ENCODE peak calls at places on chromosomes 5 and 9, in four cellular contexts. R is upper lobe of right lung, Q is uterus, V is HAP-1. D is an unnamed sample. For H3K4me1, the result is how much of the 10 kb centered on the place peaks cover.

GRCh38 chr5:36202521-36202961 is 39.2 kb downstream of the NADK2 start:
- DNase-seq in R (no peak), Q (no peak), V (no peak), D (peak)

GRCh38 chr5:15499528-15500325 is at the start of gene FBXL7:
- DNase-seq in R (peak), Q (peak), V (peak), D (peak)

GRCh38 chr5:120304653-120305052 is 159.4 kb upstream of the PRR16 start:
- DNase-seq in R (no peak), Q (no peak), V (no peak), D (peak)

GRCh38 chr9:134348404-134349155 is 22.3 kb downstream of the RXRA start:
- DNase-seq in R (no peak), Q (no peak), V (no peak), D (no peak)

GRCh38 chr5:35436441-35437057 is 181.1 kb upstream of the SPEF2 start:
- DNase-seq in R (no peak), Q (no peak), V (peak), D (peak)

GRCh38 chr5:31983851-31984250 is 190.3 kb downstream of the GOLPH3 start:
- DNase-seq in R (no peak), Q (no peak), V (no peak), D (no peak)

GRCh38 chr5:97547999-97548797 is 365.2 kb upstream of the RIOK2 start:
- DNase-seq in R (no peak), Q (no peak), V (no peak), D (peak)

GRCh38 chr9:108698801-108699200 is 157.0 kb downstream of the ACTL7B start:
- DNase-seq in R (no peak), Q (no peak), V (no peak), D (no peak)

GRCh38 chr9:134676886-134677285 is 35.3 kb downstream of the COL5A1 start:
- DNase-seq in R (peak), Q (no peak), V (no peak), D (no peak)

GRCh38 chr5:139561655-139562451 is 714 bp downstream of the UBE2D2 start:
- DNase-seq in R (peak), Q (peak), V (peak), D (peak)

GRCh38 chr9:98101416-98101815 is 17.6 kb downstream of the TRIM14 start:
- DNase-seq in R (no peak), Q (no peak), V (no peak), D (no peak)

GRCh38 chr5:143316337-143316736 is 87.1 kb downstream of the NR3C1 start:
- DNase-seq in R (no peak), Q (no peak), V (no peak), D (no peak)

GRCh38 chr5:163893301-163893700 is 387.9 kb downstream of the MAT2B start:
- DNase-seq in R (no peak), Q (no peak), V (no peak), D (peak)

GRCh38 chr5:164649266-164649665 is 1143.8 kb downstream of the MAT2B start:
- DNase-seq in R (no peak), Q (no peak), V (no peak), D (no peak)

GRCh38 chr5:179113945-179114641 is 53.9 kb downstream of the ZNF354C start:
- DNase-seq in R (no peak), Q (no peak), V (no peak), D (no peak)

GRCh38 chr9:119216891-119217290 is 152.3 kb downstream of the BRINP1 start:
- DNase-seq in R (no peak), Q (no peak), V (no peak), D (peak)

GRCh38 chr9:15238646-15239045 is 68.4 kb downstream of the TTC39B start:
- DNase-seq in R (no peak), Q (no peak), V (no peak), D (no peak)

GRCh38 chr5:32534056-32534455 is 51.3 kb upstream of the SUB1 start:
- DNase-seq in R (no peak), Q (peak), V (no peak), D (peak)

GRCh38 chr5:180474569-180474968 is 19.6 kb upstream of the CNOT6 start:
- DNase-seq in R (peak), Q (no peak), V (no peak), D (no peak)

GRCh38 chr5:119840175-119840574 is 210.8 kb downstream of the FAM170A start:
- DNase-seq in R (no peak), Q (no peak), V (no peak), D (no peak)

GRCh38 chr9:78549711-78550110 is 252.8 kb downstream of the PSAT1 start:
- DNase-seq in R (no peak), Q (no peak), V (no peak), D (no peak)

GRCh38 chr9:4537581-4537980 is 47.3 kb downstream of the SLC1A1 start:
- DNase-seq in R (no peak), Q (no peak), V (no peak), D (no peak)

GRCh38 chr5:106521701-106522100 is 1149.0 kb downstream of the EFNA5 start:
- DNase-seq in R (no peak), Q (no peak), V (no peak), D (peak)

GRCh38 chr9:35044071-35044470 is 28.4 kb downstream of the VCP start:
- DNase-seq in R (no peak), Q (no peak), V (no peak), D (no peak)

GRCh38 chr5:11719888-11720481 is 184.3 kb downstream of the CTNND2 start:
- DNase-seq in R (no peak), Q (no peak), V (peak), D (no peak)

GRCh38 chr5:102754499-102755424 is at the start of gene PAM:
- DNase-seq in R (peak), Q (peak), V (peak), D (peak)

GRCh38 chr5:137252513-137252912 is 246.6 kb downstream of the SPOCK1 start:
- DNase-seq in R (no peak), Q (no peak), V (no peak), D (no peak)

GRCh38 chr9:37386988-37387387 is 35.5 kb upstream of the GRHPR start:
- DNase-seq in R (no peak), Q (no peak), V (no peak), D (no peak)

GRCh38 chr5:172466062-172466461 is 11.7 kb upstream of the SH3PXD2B start:
- DNase-seq in R (no peak), Q (no peak), V (no peak), D (no peak)

GRCh38 chr9:136550439-136551085 is 4.7 kb upstream of the NOTCH1 start:
- DNase-seq in R (no peak), Q (no peak), V (no peak), D (no peak)
- H3K4me1 ChIP-seq in R (under half), Q (under half), V (under half), D (under half)

GRCh38 chr5:64768358-64769312 is at the start of the genes CWC27 and SREK1IP1:
- DNase-seq in R (peak), Q (peak), V (peak), D (peak)
- H3K4me1 ChIP-seq in R (under half), Q (under half), V (under half), D (under half)

GRCh38 chr9:83425240-83425639 is 113.0 kb downstream of the FRMD3 start:
- DNase-seq in R (no peak), Q (no peak), V (no peak), D (no peak)
- H3K4me1 ChIP-seq in R (under half), Q (under half), V (under half), D (under half)

GRCh38 chr9:129751841-129752801 is 721 bp downstream of the PTGES start:
- DNase-seq in R (no peak), Q (no peak), V (peak), D (no peak)

GRCh38 chr9:129755151-129755550 is 2.3 kb upstream of the PTGES start:
- DNase-seq in R (no peak), Q (no peak), V (no peak), D (no peak)

GRCh38 chr9:129750010-129750409 is 2.8 kb downstream of the PTGES start:
- DNase-seq in R (no peak), Q (no peak), V (no peak), D (no peak)

GRCh38 chr9:129756191-129756590 is 3.3 kb upstream of the PTGES start:
- DNase-seq in R (no peak), Q (no peak), V (no peak), D (no peak)

GRCh38 chr9:129752915-129753724 is at the start of gene PTGES:
- DNase-seq in R (peak), Q (peak), V (peak), D (peak)
- H3K4me1 ChIP-seq in R (under half), Q (under half), V (under half), D (under half)

DNA sequence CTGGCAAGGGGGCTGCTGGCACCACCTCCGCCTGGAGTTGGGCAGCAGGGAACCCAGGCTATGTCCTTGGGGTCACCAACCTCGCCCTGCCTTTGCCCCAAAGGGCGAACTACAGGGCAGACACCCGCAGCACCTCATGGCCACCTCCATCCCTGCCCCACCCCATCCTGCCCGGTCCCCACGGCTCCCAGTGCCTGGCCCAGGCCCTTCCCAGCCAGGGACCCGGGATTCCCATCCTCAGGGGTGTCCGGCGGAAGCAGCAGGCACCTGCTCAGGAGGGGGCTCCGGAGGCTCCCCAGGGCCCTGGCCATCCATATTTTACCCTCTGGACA is 37.0 kb downstream of the NACC2 start:
- DNase-seq in R (peak), Q (no peak), V (no peak), D (no peak)
- H3K4me1 ChIP-seq in R (under half), Q (under half), V (under half), D (under half)

D was measured in cardiac muscle cell.